ENCODE peak calls at places on chromosomes 7 and 10, in seven cellular contexts. O, J, H, W, A, N and G are unnamed samples.
A peak's percentile ranks its signal among the peaks of the same experiment; 100 is the strongest.

GRCh38 chr7:48035301-48035966 is at the start of gene C7orf57:
- DNase-seq in O (peak; percentile 88), J (peak; percentile 82), H (peak; percentile 50), W (peak; percentile 82), A (peak; percentile 80), N (peak; percentile 86), G (peak; percentile 97)

GRCh38 chr7:90459888-90460287 is 9.6 kb upstream of the PTTG1IP2 start:
- DNase-seq in O (no peak), J (no peak), H (no peak), W (no peak), A (no peak), N (no peak), G (no peak)

GRCh38 chr7:7938471-7938870 is 30.1 kb upstream of the GLCCI1 start:
- DNase-seq in O (no peak), J (no peak), H (no peak), W (no peak), A (no peak), N (no peak), G (no peak)

GRCh38 chr10:60615551-60615950 is 162.7 kb upstream of the CDK1 start:
- DNase-seq in O (no peak), J (no peak), H (no peak), W (no peak), A (no peak), N (no peak), G (no peak)

GRCh38 chr7:28986028-28986427 is 27.9 kb upstream of the TRIL start:
- DNase-seq in O (no peak), J (no peak), H (no peak), W (no peak), A (no peak), N (no peak), G (no peak)

GRCh38 chr10:121667948-121668335 is 69.7 kb upstream of the FGFR2 start:
- DNase-seq in O (no peak), J (no peak), H (no peak), W (no peak), A (no peak), N (no peak), G (no peak)

GRCh38 chr7:73891178-73891885 is 30.4 kb downstream of the TMEM270 start:
- DNase-seq in O (no peak), J (no peak), H (no peak), W (no peak), A (no peak), N (no peak), G (no peak)

GRCh38 chr10:56622335-56622973 is 261.4 kb upstream of the ZWINT start:
- DNase-seq in O (no peak), J (no peak), H (no peak), W (no peak), A (no peak), N (no peak), G (peak; percentile 4)

GRCh38 chr7:2201128-2201527 is 31.6 kb downstream of the MAD1L1 start:
- DNase-seq in O (no peak), J (no peak), H (no peak), W (no peak), A (no peak), N (no peak), G (no peak)

GRCh38 chr10:24307696-24308476 is 98.9 kb downstream of the KIAA1217 start:
- DNase-seq in O (no peak), J (no peak), H (no peak), W (no peak), A (no peak), N (no peak), G (no peak)

GRCh38 chr7:155885162-155886160 is 73.2 kb upstream of the SHH start:
- DNase-seq in O (peak; percentile 15), J (no peak), H (no peak), W (no peak), A (no peak), N (peak; percentile 58), G (peak; percentile 91)

GRCh38 chr10:43203491-43204393 is 63.1 kb downstream of the RASGEF1A start:
- DNase-seq in O (no peak), J (peak; percentile 29), H (no peak), W (no peak), A (no peak), N (no peak), G (peak; percentile 1)

GRCh38 chr10:11527700-11528255 is 83.7 kb downstream of the USP6NL start:
- DNase-seq in O (no peak), J (no peak), H (no peak), W (no peak), A (no peak), N (no peak), G (no peak)

GRCh38 chr10:113856563-113856962 is 2.1 kb downstream of the NHLRC2 start:
- DNase-seq in O (peak; percentile 6), J (no peak), H (no peak), W (no peak), A (no peak), N (no peak), G (no peak)

GRCh38 chr10:43471146-43471545 is 34.2 kb downstream of the ZNF487 start:
- DNase-seq in O (no peak), J (no peak), H (no peak), W (no peak), A (no peak), N (no peak), G (no peak)

GRCh38 chr10:70462349-70462984 is 16.1 kb upstream of the PALD1 start:
- DNase-seq in O (peak; percentile 39), J (no peak), H (no peak), W (no peak), A (no peak), N (peak; percentile 15), G (peak; percentile 89)

GRCh38 chr10:73480158-73480557 is 15.7 kb downstream of the PPP3CB start:
- DNase-seq in O (peak; percentile 80), J (no peak), H (no peak), W (no peak), A (no peak), N (peak; percentile 78), G (peak; percentile 51)